ENCODE peak calls at places on chromosome 14, in nine cellular contexts. One of them, this sample, is unnamed. For H3K27me3, the result is how much of the 10 kb centered on the place peaks cover.

GRCh38 chr14:88995437-88996198 is 171.2 kb downstream of the TTC8 start:
- DNase-seq in heart left ventricle: no peak
- DNase-seq in body of pancreas: no peak
- DNase-seq in ovary: no peak
- DNase-seq in tibial artery: no peak
- DNase-seq in left ventricle myocardium inferior: no peak
- DNase-seq in A673: no peak
- DNase-seq in neural progenitor cell: no peak
- DNase-seq in astrocyte: peak
- DNase-seq in this sample: peak

GRCh38 chr14:104800600-104801283 is at the start of gene ZBTB42:
- DNase-seq in heart left ventricle: peak
- DNase-seq in astrocyte: peak
- DNase-seq in neural progenitor cell: peak
- DNase-seq in ovary: peak
- DNase-seq in tibial artery: peak
- DNase-seq in left ventricle myocardium inferior: peak
- DNase-seq in body of pancreas: peak
- DNase-seq in A673: peak
- DNase-seq in this sample: no peak

GRCh38 chr14:104284636-104285482 is 146.5 kb downstream of the KIF26A start:
- DNase-seq in ovary: peak
- DNase-seq in neural progenitor cell: no peak
- DNase-seq in astrocyte: no peak
- DNase-seq in heart left ventricle: peak
- DNase-seq in tibial artery: peak
- DNase-seq in left ventricle myocardium inferior: peak
- DNase-seq in body of pancreas: no peak
- DNase-seq in A673: no peak
- DNase-seq in this sample: no peak

GRCh38 chr14:62691613-62692489 is 353.4 kb downstream of the KCNH5 start:
- DNase-seq in A673: peak
- DNase-seq in neural progenitor cell: no peak
- DNase-seq in ovary: peak
- DNase-seq in body of pancreas: peak
- DNase-seq in left ventricle myocardium inferior: no peak
- DNase-seq in tibial artery: no peak
- DNase-seq in heart left ventricle: no peak
- DNase-seq in astrocyte: peak
- DNase-seq in this sample: peak

GRCh38 chr14:30903285-30904124 is 29.1 kb downstream of the COCH start:
- DNase-seq in ovary: no peak
- DNase-seq in astrocyte: no peak
- DNase-seq in body of pancreas: no peak
- DNase-seq in left ventricle myocardium inferior: no peak
- DNase-seq in heart left ventricle: no peak
- DNase-seq in A673: no peak
- DNase-seq in tibial artery: no peak
- DNase-seq in neural progenitor cell: no peak
- DNase-seq in this sample: no peak

GRCh38 chr14:67269338-67270060 is 28.3 kb downstream of the PALS1 start:
- DNase-seq in ovary: peak
- DNase-seq in heart left ventricle: peak
- DNase-seq in tibial artery: no peak
- DNase-seq in body of pancreas: no peak
- DNase-seq in A673: peak
- DNase-seq in astrocyte: peak
- DNase-seq in neural progenitor cell: peak
- DNase-seq in left ventricle myocardium inferior: no peak
- DNase-seq in this sample: peak

GRCh38 chr14:104724981-104725771 is 1.1 kb downstream of the ADSS1 start:
- DNase-seq in heart left ventricle: peak
- DNase-seq in tibial artery: peak
- DNase-seq in astrocyte: no peak
- DNase-seq in body of pancreas: peak
- DNase-seq in neural progenitor cell: peak
- DNase-seq in left ventricle myocardium inferior: peak
- DNase-seq in A673: peak
- DNase-seq in ovary: peak
- DNase-seq in this sample: no peak

GRCh38 chr14:60266021-60266937 is 17.3 kb downstream of the PPM1A start:
- DNase-seq in neural progenitor cell: peak
- DNase-seq in A673: peak
- DNase-seq in heart left ventricle: no peak
- DNase-seq in left ventricle myocardium inferior: no peak
- DNase-seq in astrocyte: no peak
- DNase-seq in ovary: no peak
- DNase-seq in body of pancreas: no peak
- DNase-seq in tibial artery: no peak
- DNase-seq in this sample: no peak

GRCh38 chr14:102285106-102285505 is 19.9 kb downstream of the MOK start:
- DNase-seq in neural progenitor cell: no peak
- DNase-seq in heart left ventricle: no peak
- DNase-seq in left ventricle myocardium inferior: no peak
- DNase-seq in ovary: no peak
- DNase-seq in astrocyte: no peak
- DNase-seq in body of pancreas: no peak
- DNase-seq in A673: no peak
- DNase-seq in tibial artery: no peak
- DNase-seq in this sample: no peak

GRCh38 chr14:83071888-83072501 is 1538.3 kb upstream of the SEL1L start:
- DNase-seq in left ventricle myocardium inferior: no peak
- DNase-seq in heart left ventricle: no peak
- DNase-seq in body of pancreas: no peak
- DNase-seq in ovary: no peak
- DNase-seq in tibial artery: no peak
- DNase-seq in neural progenitor cell: peak
- DNase-seq in astrocyte: no peak
- DNase-seq in A673: peak
- DNase-seq in this sample: no peak

GRCh38 chr14:32023540-32023939 is 53.6 kb upstream of the ARHGAP5 start:
- DNase-seq in body of pancreas: no peak
- DNase-seq in heart left ventricle: no peak
- DNase-seq in tibial artery: no peak
- DNase-seq in left ventricle myocardium inferior: no peak
- DNase-seq in A673: no peak
- DNase-seq in ovary: no peak
- DNase-seq in astrocyte: no peak
- DNase-seq in neural progenitor cell: no peak
- DNase-seq in this sample: no peak

GRCh38 chr14:23286020-23286903 is at the start of gene HOMEZ:
- DNase-seq in body of pancreas: peak
- DNase-seq in heart left ventricle: peak
- DNase-seq in tibial artery: peak
- DNase-seq in A673: peak
- DNase-seq in astrocyte: peak
- DNase-seq in ovary: peak
- DNase-seq in neural progenitor cell: peak
- DNase-seq in left ventricle myocardium inferior: peak
- DNase-seq in this sample: peak
- TF ChIP-seq CTCF in body of pancreas: no peak
- TF ChIP-seq CTCF in heart left ventricle: no peak
- TF ChIP-seq CTCF in tibial artery: peak
- TF ChIP-seq CTCF in A673: peak
- TF ChIP-seq CTCF in astrocyte: no peak
- TF ChIP-seq CTCF in ovary: peak
- TF ChIP-seq CTCF in neural progenitor cell: peak
- TF ChIP-seq CTCF in left ventricle myocardium inferior: peak
- TF ChIP-seq CTCF in this sample: peak

GRCh38 chr14:38248629-38249028 is 7.3 kb downstream of the CLEC14A start:
- DNase-seq in body of pancreas: no peak
- DNase-seq in left ventricle myocardium inferior: no peak
- DNase-seq in heart left ventricle: no peak
- DNase-seq in A673: peak
- DNase-seq in ovary: no peak
- DNase-seq in tibial artery: no peak
- DNase-seq in neural progenitor cell: peak
- DNase-seq in astrocyte: no peak
- DNase-seq in this sample: no peak

GRCh38 chr14:38255408-38255672 is 553 bp downstream of the CLEC14A start:
- DNase-seq in left ventricle myocardium inferior: peak
- DNase-seq in neural progenitor cell: no peak
- DNase-seq in astrocyte: peak
- DNase-seq in tibial artery: no peak
- DNase-seq in heart left ventricle: no peak
- DNase-seq in A673: no peak
- DNase-seq in body of pancreas: peak
- DNase-seq in ovary: no peak
- DNase-seq in this sample: no peak

GRCh38 chr14:38254565-38255407 is 1.1 kb downstream of the CLEC14A start:
- DNase-seq in left ventricle myocardium inferior: peak
- DNase-seq in heart left ventricle: peak
- DNase-seq in tibial artery: no peak
- DNase-seq in A673: no peak
- DNase-seq in body of pancreas: no peak
- DNase-seq in astrocyte: no peak
- DNase-seq in ovary: no peak
- DNase-seq in neural progenitor cell: peak
- DNase-seq in this sample: no peak

GRCh38 chr14:38252066-38252710 is 3.7 kb downstream of the CLEC14A start:
- DNase-seq in body of pancreas: no peak
- DNase-seq in left ventricle myocardium inferior: no peak
- DNase-seq in tibial artery: no peak
- DNase-seq in ovary: no peak
- DNase-seq in neural progenitor cell: no peak
- DNase-seq in A673: no peak
- DNase-seq in heart left ventricle: no peak
- DNase-seq in astrocyte: no peak
- DNase-seq in this sample: no peak

GRCh38 chr14:38250316-38250715 is 5.6 kb downstream of the CLEC14A start:
- DNase-seq in neural progenitor cell: no peak
- DNase-seq in body of pancreas: no peak
- DNase-seq in A673: no peak
- DNase-seq in left ventricle myocardium inferior: no peak
- DNase-seq in heart left ventricle: no peak
- DNase-seq in astrocyte: no peak
- DNase-seq in ovary: no peak
- DNase-seq in tibial artery: no peak
- DNase-seq in this sample: no peak
- H3K27me3 ChIP-seq in neural progenitor cell: under half
- H3K27me3 ChIP-seq in body of pancreas: under half
- H3K27me3 ChIP-seq in A673: under half
- H3K27me3 ChIP-seq in left ventricle myocardium inferior: under half
- H3K27me3 ChIP-seq in heart left ventricle: under half
- H3K27me3 ChIP-seq in astrocyte: under half
- H3K27me3 ChIP-seq in ovary: under half
- H3K27me3 ChIP-seq in tibial artery: under half
- H3K27me3 ChIP-seq in this sample: under half

GRCh38 chr14:81392976-81393643 is 7.0 kb downstream of the STON2 start:
- DNase-seq in heart left ventricle: no peak
- DNase-seq in neural progenitor cell: no peak
- DNase-seq in astrocyte: no peak
- DNase-seq in A673: no peak
- DNase-seq in tibial artery: no peak
- DNase-seq in left ventricle myocardium inferior: no peak
- DNase-seq in ovary: no peak
- DNase-seq in body of pancreas: no peak
- DNase-seq in this sample: no peak

GRCh38 chr14:81394739-81395138 is 5.4 kb downstream of the STON2 start:
- DNase-seq in left ventricle myocardium inferior: no peak
- DNase-seq in tibial artery: no peak
- DNase-seq in ovary: no peak
- DNase-seq in body of pancreas: no peak
- DNase-seq in astrocyte: no peak
- DNase-seq in heart left ventricle: no peak
- DNase-seq in A673: no peak
- DNase-seq in neural progenitor cell: no peak
- DNase-seq in this sample: no peak

GRCh38 chr14:81398196-81398891 is 1.8 kb downstream of the STON2 start:
- DNase-seq in heart left ventricle: no peak
- DNase-seq in left ventricle myocardium inferior: no peak
- DNase-seq in astrocyte: no peak
- DNase-seq in neural progenitor cell: no peak
- DNase-seq in tibial artery: no peak
- DNase-seq in ovary: no peak
- DNase-seq in body of pancreas: no peak
- DNase-seq in A673: no peak
- DNase-seq in this sample: no peak

GRCh38 chr14:81392052-81392451 is 8.1 kb downstream of the STON2 start:
- DNase-seq in ovary: no peak
- DNase-seq in A673: no peak
- DNase-seq in astrocyte: no peak
- DNase-seq in heart left ventricle: no peak
- DNase-seq in tibial artery: no peak
- DNase-seq in left ventricle myocardium inferior: no peak
- DNase-seq in body of pancreas: no peak
- DNase-seq in neural progenitor cell: no peak
- DNase-seq in this sample: no peak

GRCh38 chr14:81396108-81396507 is 4.0 kb downstream of the STON2 start:
- DNase-seq in heart left ventricle: no peak
- DNase-seq in tibial artery: no peak
- DNase-seq in left ventricle myocardium inferior: no peak
- DNase-seq in A673: peak
- DNase-seq in ovary: no peak
- DNase-seq in astrocyte: no peak
- DNase-seq in neural progenitor cell: no peak
- DNase-seq in body of pancreas: no peak
- DNase-seq in this sample: no peak
- TF ChIP-seq CTCF in heart left ventricle: no peak
- TF ChIP-seq CTCF in tibial artery: no peak
- TF ChIP-seq CTCF in left ventricle myocardium inferior: no peak
- TF ChIP-seq CTCF in A673: no peak
- TF ChIP-seq CTCF in ovary: no peak
- TF ChIP-seq CTCF in astrocyte: no peak
- TF ChIP-seq CTCF in neural progenitor cell: no peak
- TF ChIP-seq CTCF in body of pancreas: no peak
- TF ChIP-seq CTCF in this sample: no peak

GRCh38 chr14:37594916-37595808 is at the start of the genes FOXA1 and TTC6:
- DNase-seq in astrocyte: no peak
- DNase-seq in ovary: no peak
- DNase-seq in left ventricle myocardium inferior: no peak
- DNase-seq in heart left ventricle: no peak
- DNase-seq in tibial artery: no peak
- DNase-seq in A673: peak
- DNase-seq in neural progenitor cell: peak
- DNase-seq in body of pancreas: peak
- DNase-seq in this sample: no peak

GRCh38 chr14:37594238-37594915 is 672 bp downstream of the FOXA1 start:
- DNase-seq in body of pancreas: peak
- DNase-seq in astrocyte: peak
- DNase-seq in ovary: no peak
- DNase-seq in neural progenitor cell: peak
- DNase-seq in A673: peak
- DNase-seq in tibial artery: no peak
- DNase-seq in left ventricle myocardium inferior: no peak
- DNase-seq in heart left ventricle: no peak
- DNase-seq in this sample: peak

GRCh38 chr14:37591941-37592287 is 3.1 kb downstream of the FOXA1 start:
- DNase-seq in tibial artery: no peak
- DNase-seq in astrocyte: no peak
- DNase-seq in A673: no peak
- DNase-seq in ovary: no peak
- DNase-seq in body of pancreas: no peak
- DNase-seq in heart left ventricle: no peak
- DNase-seq in left ventricle myocardium inferior: no peak
- DNase-seq in neural progenitor cell: peak
- DNase-seq in this sample: no peak

GRCh38 chr14:37592288-37593274 is 2.5 kb downstream of the FOXA1 start:
- DNase-seq in left ventricle myocardium inferior: no peak
- DNase-seq in neural progenitor cell: peak
- DNase-seq in ovary: no peak
- DNase-seq in astrocyte: no peak
- DNase-seq in tibial artery: no peak
- DNase-seq in heart left ventricle: no peak
- DNase-seq in A673: no peak
- DNase-seq in body of pancreas: no peak
- DNase-seq in this sample: no peak

GRCh38 chr14:37593496-37594237 is 1.4 kb downstream of the FOXA1 start:
- DNase-seq in heart left ventricle: no peak
- DNase-seq in astrocyte: no peak
- DNase-seq in neural progenitor cell: no peak
- DNase-seq in left ventricle myocardium inferior: no peak
- DNase-seq in ovary: no peak
- DNase-seq in A673: no peak
- DNase-seq in body of pancreas: no peak
- DNase-seq in tibial artery: no peak
- DNase-seq in this sample: no peak
- H3K27me3 ChIP-seq in heart left ventricle: half or more
- H3K27me3 ChIP-seq in astrocyte: half or more
- H3K27me3 ChIP-seq in neural progenitor cell: half or more
- H3K27me3 ChIP-seq in left ventricle myocardium inferior: half or more
- H3K27me3 ChIP-seq in ovary: under half
- H3K27me3 ChIP-seq in A673: half or more
- H3K27me3 ChIP-seq in body of pancreas: under half
- H3K27me3 ChIP-seq in tibial artery: under half
- H3K27me3 ChIP-seq in this sample: half or more